ENCODE peak calls at places on chromosomes 13 and 19, in five cellular contexts. G, Y, C, U and B are unnamed samples.

GRCh38 chr13:110471156-110471832 is 90.2 kb downstream of the RAB20 start:
- DNase-seq in C (no peak), Y (no peak), U (no peak), G (no peak), B (no peak)

GRCh38 chr13:25466880-25467279 is 95.1 kb downstream of the ATP8A2 start:
- DNase-seq in U (no peak), Y (no peak), G (no peak), C (no peak), B (no peak)

GRCh38 chr13:83007226-83007625 is 875.0 kb downstream of the SLITRK1 start:
- DNase-seq in U (no peak), G (no peak), C (no peak), Y (no peak), B (no peak)

GRCh38 chr13:74931698-74932433 is 550.1 kb downstream of the TBC1D4 start:
- DNase-seq in Y (no peak), G (no peak), C (no peak), U (no peak), B (no peak)

GRCh38 chr13:73656863-73657262 is 477.3 kb downstream of the KLF12 start:
- DNase-seq in G (no peak), U (no peak), C (no peak), Y (no peak), B (no peak)

GRCh38 chr19:49019242-49019932 is 2.5 kb upstream of the LHB start:
- DNase-seq in Y (no peak), U (peak; percentile 83), G (peak; percentile 69), C (peak; percentile 70), B (peak; percentile 71)

GRCh38 chr13:31054632-31055031 is 107.1 kb downstream of the HSPH1 start:
- DNase-seq in Y (no peak), C (no peak), U (no peak), G (no peak), B (no peak)

GRCh38 chr19:50486823-50487515 is 10.3 kb upstream of the GARIN5A start:
- DNase-seq in Y (no peak), C (no peak), G (no peak), U (no peak), B (no peak)

GRCh38 chr13:98446234-98446621 is 130.7 kb downstream of the STK24 start:
- DNase-seq in U (no peak), C (no peak), Y (no peak), G (no peak), B (no peak)

GRCh38 chr19:16541526-16542044 is 652 bp downstream of the CHERP start:
- DNase-seq in Y (no peak), G (no peak), U (no peak), C (no peak), B (no peak)

GRCh38 chr19:13012690-13013608 is 17.7 kb downstream of the NFIX start:
- DNase-seq in C (no peak), G (peak; percentile 57), Y (no peak), U (no peak), B (peak; percentile 82)

GRCh38 chr13:112358156-112358555 is 18.0 kb upstream of the SPACA7 start:
- DNase-seq in G (no peak), Y (no peak), U (no peak), C (no peak), B (no peak)

GRCh38 chr19:752652-753517 is 2.0 kb downstream of the MISP start:
- DNase-seq in C (peak; percentile 64), G (no peak), U (peak; percentile 16), Y (peak; percentile 43), B (peak; percentile 77)

GRCh38 chr19:48989701-48990291 is 3.3 kb downstream of the GYS1 start:
- DNase-seq in U (no peak), G (peak; percentile 59), Y (no peak), C (no peak), B (no peak)

GRCh38 chr19:29666634-29667389 is 1.6 kb downstream of the PLEKHF1 start:
- DNase-seq in C (no peak), U (no peak), G (peak; percentile 74), Y (no peak), B (peak; percentile 86)

GRCh38 chr13:97125051-97125809 is 96.9 kb upstream of the MBNL2 start:
- DNase-seq in U (no peak), G (no peak), C (peak; percentile 59), Y (no peak), B (no peak)

GRCh38 chr13:36619535-36619934 is 54.3 kb upstream of the SERTM1 start:
- DNase-seq in G (no peak), C (no peak), U (no peak), Y (no peak), B (no peak)

GRCh38 chr13:29743229-29743786 is 107.1 kb downstream of the UBL3 start:
- DNase-seq in G (peak; percentile 22), Y (no peak), U (no peak), C (no peak), B (peak; percentile 67)

GRCh38 chr19:13986348-13986904 is 19.7 kb downstream of the RFX1 start:
- DNase-seq in Y (no peak), U (peak; percentile 82), G (peak; percentile 89), C (peak; percentile 77), B (peak; percentile 88)

GRCh38 chr19:1223018-1223855 is 14.6 kb downstream of the CBARP start:
- DNase-seq in C (no peak), G (no peak), U (no peak), Y (no peak), B (no peak)

GRCh38 chr13:85665286-85665685 is 133.9 kb downstream of the SLITRK6 start:
- DNase-seq in Y (no peak), C (no peak), G (no peak), U (no peak), B (no peak)

GRCh38 chr19:33797821-33798633 is 1.4 kb downstream of the KCTD15 start:
- DNase-seq in U (no peak), C (peak; percentile 47), Y (no peak), G (peak; percentile 76), B (no peak)

GRCh38 chr19:2702170-2703076 is at the start of gene GNG7:
- DNase-seq in G (peak; percentile 96), Y (peak; percentile 95), U (peak; percentile 83), C (peak; percentile 94), B (peak; percentile 96)